ENCODE peak calls at places on chromosomes 7 and 10, in seven cellular contexts. D is activated B cell treated with CpG ODN at 0.5 μM for 24 hours; O is SHP77; P is T-helper 9 cell; V is NCI-H524 treated with DMSO at 0.1 percent for 48 hours; H is endothelial cell; M is stimulated activated naive CD4-positive, alpha-beta T cell. N is an unnamed sample.

GRCh38 chr7:101816499-101817030 is 861 bp upstream of the CUX1 start:
- DNase-seq in V (no peak), P (peak; percentile 18), O (no peak), D (peak; percentile 37), H (peak; percentile 62), M (no peak), N (peak; percentile 27)

GRCh38 chr10:70432101-70432500 is 9.4 kb downstream of the NODAL start:
- DNase-seq in D (no peak), P (no peak), O (no peak), H (no peak), V (no peak), M (no peak), N (peak; percentile 20)

GRCh38 chr10:114821915-114822770 is 563 bp downstream of the FHIP2A start:
- DNase-seq in D (no peak), P (peak; percentile 6), H (peak; percentile 54), V (no peak), M (peak; percentile 67), O (no peak), N (peak; percentile 18)

GRCh38 chr10:68796609-68797008 is 30.7 kb upstream of the STOX1 start:
- DNase-seq in M (no peak), H (no peak), V (no peak), D (no peak), P (no peak), O (no peak), N (no peak)

GRCh38 chr10:127578628-127579305 is 29.7 kb downstream of the NPS start:
- DNase-seq in H (no peak), P (no peak), V (no peak), O (no peak), D (no peak), M (no peak), N (no peak)

GRCh38 chr7:23315366-23315765 is 16.2 kb downstream of the MALSU1 start:
- DNase-seq in M (no peak), O (no peak), V (no peak), P (no peak), H (no peak), D (no peak), N (no peak)

GRCh38 chr7:86926732-86927131 is 132.7 kb downstream of the ELAPOR2 start:
- DNase-seq in V (no peak), O (peak; percentile 36), P (peak; percentile 6), M (peak; percentile 41), H (peak; percentile 41), D (no peak), N (peak; percentile 37)

GRCh38 chr10:119020627-119020946 is 8.9 kb upstream of the NANOS1 start:
- DNase-seq in P (no peak), O (no peak), V (no peak), D (no peak), M (no peak), H (no peak), N (no peak)

GRCh38 chr7:104923010-104923421 is 91.0 kb upstream of the KMT2E start:
- DNase-seq in P (peak; percentile 53), D (peak; percentile 47), H (peak; percentile 71), V (no peak), M (peak; percentile 57), O (peak; percentile 72), N (peak; percentile 55)

GRCh38 chr10:113454341-113455061 is 98.4 kb upstream of the HABP2 start:
- DNase-seq in V (no peak), P (no peak), H (peak; percentile 59), M (no peak), O (peak; percentile 17), D (no peak), N (peak; percentile 64)

GRCh38 chr7:37971491-37971890 is 51.1 kb downstream of the EPDR1 start:
- DNase-seq in H (no peak), V (no peak), M (no peak), O (no peak), P (no peak), D (no peak), N (no peak)

GRCh38 chr10:69895759-69896158 is 94.1 kb downstream of the COL13A1 start:
- DNase-seq in O (no peak), M (no peak), D (no peak), V (no peak), H (no peak), P (no peak), N (no peak)

GRCh38 chr10:100828744-100829102 is 83.3 kb downstream of the PAX2 start:
- DNase-seq in V (no peak), M (peak; percentile 14), D (no peak), H (no peak), O (no peak), P (peak; percentile 13), N (no peak)

GRCh38 chr7:80145780-80146422 is 11.3 kb downstream of the GNAI1 start:
- DNase-seq in P (no peak), V (no peak), H (no peak), D (no peak), M (no peak), O (no peak), N (no peak)

GRCh38 chr10:122164028-122164601 is 107.0 kb upstream of the BTBD16 start:
- DNase-seq in V (peak; percentile 26), P (no peak), D (no peak), M (no peak), O (peak; percentile 49), H (peak; percentile 37), N (peak; percentile 43)

GRCh38 chr7:7157887-7158271 is 24.5 kb upstream of the C1GALT1 start:
- DNase-seq in M (no peak), O (no peak), H (no peak), P (no peak), V (no peak), D (no peak), N (no peak)

GRCh38 chr10:74821501-74821900 is 4.9 kb upstream of the KAT6B start:
- DNase-seq in M (no peak), V (no peak), D (no peak), O (no peak), P (no peak), H (no peak), N (no peak)